ENCODE peak calls at places on chromosomes 7 and 10, in nine cellular contexts. D, W, O, E, Z, R, F, B and M are unnamed samples.

GRCh38 chr10:131701131-131701947 is 199.5 kb upstream of the PPP2R2D start:
- DNase-seq in W (no peak), B (no peak), R (no peak), F (no peak), Z (no peak), D (no peak), O (no peak), E (no peak), M (no peak)

GRCh38 chr7:91266067-91266930 is 2.1 kb downstream of the FZD1 start:
- DNase-seq in E (peak), W (no peak), O (peak), B (peak), R (no peak), Z (peak), F (peak), D (no peak), M (no peak)

GRCh38 chr10:71635251-71635866 is 84.2 kb downstream of the C10orf105 start:
- DNase-seq in Z (peak), R (no peak), W (no peak), B (no peak), E (no peak), D (no peak), O (no peak), F (no peak), M (no peak)

GRCh38 chr7:105837765-105838241 is 38.6 kb downstream of the ATXN7L1 start:
- DNase-seq in R (no peak), D (peak), W (no peak), B (no peak), E (no peak), Z (no peak), O (no peak), F (no peak), M (no peak)

GRCh38 chr10:106083572-106083971 is 1080.9 kb downstream of the SORCS1 start:
- DNase-seq in F (no peak), D (no peak), E (no peak), R (no peak), W (no peak), O (no peak), B (no peak), Z (no peak), M (no peak)

GRCh38 chr10:3868274-3868669 is 83.3 kb upstream of the KLF6 start:
- DNase-seq in R (no peak), B (no peak), D (no peak), O (no peak), E (no peak), F (no peak), W (no peak), Z (no peak), M (no peak)

GRCh38 chr7:41942468-41943097 is 239.7 kb upstream of the INHBA start:
- DNase-seq in R (peak), Z (peak), B (peak), E (no peak), O (peak), D (no peak), W (no peak), F (no peak), M (no peak)

GRCh38 chr7:930975-931758 is 23.3 kb downstream of the ADAP1 start:
- DNase-seq in D (no peak), B (no peak), O (no peak), F (peak), W (no peak), E (no peak), Z (no peak), R (no peak), M (no peak)

GRCh38 chr7:50962281-50962883 is 179.7 kb upstream of the GRB10 start:
- DNase-seq in B (no peak), O (no peak), E (no peak), Z (no peak), R (no peak), W (no peak), F (no peak), D (no peak), M (no peak)

GRCh38 chr10:11478807-11479206 is 132.6 kb downstream of the USP6NL start:
- DNase-seq in W (no peak), F (no peak), D (no peak), E (no peak), Z (no peak), B (no peak), R (no peak), O (peak), M (no peak)

GRCh38 chr10:102546606-102547310 is 43.0 kb downstream of the SUFU start:
- DNase-seq in F (no peak), D (no peak), Z (no peak), R (no peak), B (peak), O (peak), E (no peak), W (no peak), M (no peak)

GRCh38 chr7:21261627-21262564 is 166.0 kb upstream of the SP4 start:
- DNase-seq in W (peak), B (peak), F (no peak), D (no peak), E (no peak), O (peak), R (peak), Z (peak), M (no peak)

GRCh38 chr7:92244803-92245486 is 769 bp downstream of the KRIT1 start:
- DNase-seq in D (no peak), F (no peak), O (peak), W (no peak), B (peak), R (peak), E (no peak), Z (no peak), M (no peak)

GRCh38 chr7:54992876-54993490 is 25.8 kb upstream of the EGFR start:
- DNase-seq in F (no peak), O (peak), B (peak), W (no peak), R (no peak), Z (no peak), E (no peak), D (no peak), M (no peak)

GRCh38 chr10:95133016-95133752 is 60.9 kb upstream of the ACSM6 start:
- DNase-seq in F (peak), D (peak), R (peak), O (peak), W (peak), Z (peak), E (peak), B (peak), M (peak)

GRCh38 chr7:115844857-115845256 is 185.7 kb downstream of the TFEC start:
- DNase-seq in B (peak), D (no peak), O (peak), F (no peak), Z (no peak), R (no peak), W (no peak), E (no peak), M (no peak)

GRCh38 chr7:137606061-137606674 is 240.6 kb downstream of the DGKI start:
- DNase-seq in E (no peak), B (peak), F (no peak), W (no peak), R (peak), Z (no peak), D (no peak), O (peak), M (no peak)

GRCh38 chr10:29057712-29058426 is 231.0 kb upstream of the LYZL1 start:
- DNase-seq in Z (no peak), E (no peak), B (peak), F (no peak), R (peak), W (no peak), D (no peak), O (peak), M (no peak)

GRCh38 chr7:75966209-75966961 is 28.0 kb downstream of the TMEM120A start:
- DNase-seq in F (peak), W (no peak), B (peak), Z (peak), O (peak), E (peak), D (peak), R (no peak), M (peak)

GRCh38 chr7:13988011-13988410 is 1.5 kb downstream of the ETV1 start:
- DNase-seq in Z (no peak), D (no peak), B (peak), R (peak), E (no peak), W (no peak), F (no peak), O (peak), M (no peak)

GRCh38 chr7:33870120-33870519 is 35.2 kb upstream of the BMPER start:
- DNase-seq in B (no peak), F (no peak), W (no peak), Z (no peak), E (no peak), D (no peak), R (no peak), O (no peak), M (no peak)

GRCh38 chr10:113111900-113112853 is 162.1 kb downstream of the TCF7L2 start:
- DNase-seq in R (no peak), Z (no peak), D (peak), W (no peak), B (peak), O (peak), F (no peak), E (peak), M (peak)

DNA sequence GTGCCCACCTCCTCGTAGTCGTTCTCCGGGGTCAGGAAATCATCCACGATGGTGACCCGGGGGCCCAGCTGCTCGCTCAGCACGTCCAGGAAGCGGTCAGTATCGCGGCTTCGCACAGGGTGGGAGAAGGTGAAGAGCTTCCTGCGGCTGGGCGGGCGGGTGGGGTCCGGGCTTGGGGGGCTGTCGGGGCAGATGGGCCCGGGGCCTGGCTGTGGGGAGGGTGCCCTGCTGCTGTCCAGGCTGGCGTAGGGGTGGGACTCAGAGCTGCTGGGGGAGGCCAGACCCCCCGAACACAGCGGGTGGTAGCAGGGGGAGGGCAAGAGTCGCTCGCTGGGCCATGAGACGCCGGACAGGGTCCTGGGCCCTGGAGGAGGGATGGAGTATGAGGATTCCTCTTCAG is 42.3 kb downstream of the GRID2IP start:
- DNase-seq in O (no peak), D (no peak), R (no peak), Z (no peak), B (no peak), F (no peak), W (no peak), E (no peak), M (no peak)
- H3K27ac ChIP-seq in O (no peak), D (no peak), R (no peak), Z (no peak), B (no peak), F (no peak), W (no peak), E (no peak), M (no peak)

GRCh38 chr10:78772486-78772885 is 296.3 kb upstream of the ZMIZ1 start:
- DNase-seq in R (no peak), F (peak), D (no peak), B (no peak), E (no peak), W (no peak), O (no peak), Z (no peak), M (no peak)
- H3K27ac ChIP-seq in R (no peak), F (peak), D (no peak), B (no peak), E (no peak), W (no peak), O (no peak), Z (no peak), M (peak)

DNA sequence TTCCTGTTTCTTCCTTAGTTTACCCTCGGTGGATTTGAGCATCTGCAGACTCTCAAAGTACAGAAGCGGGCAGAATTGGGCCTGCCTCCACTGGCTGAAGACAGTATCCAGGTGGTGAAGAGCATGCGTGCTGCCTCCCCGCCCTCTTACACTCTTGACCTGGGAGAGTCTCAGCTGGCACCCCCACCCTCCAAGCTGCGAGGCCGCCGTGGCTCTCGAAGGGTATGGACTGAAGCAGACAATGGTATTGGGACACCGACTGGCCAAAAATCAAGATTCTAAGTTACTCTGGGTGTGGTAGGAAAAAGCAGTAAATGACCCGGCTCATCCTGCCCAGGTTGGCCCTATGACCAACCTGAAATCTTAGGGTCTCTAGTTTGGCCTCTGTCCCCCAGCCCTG is 22.2 kb downstream of the STRIP2 start:
- DNase-seq in R (no peak), E (no peak), Z (no peak), D (no peak), W (no peak), B (no peak), O (no peak), F (no peak), M (no peak)
- H3K27ac ChIP-seq in R (no peak), E (no peak), Z (no peak), D (no peak), W (no peak), B (no peak), O (no peak), F (no peak), M (no peak)

GRCh38 chr10:103706760-103707159 is 148.6 kb downstream of the SH3PXD2A start:
- DNase-seq in W (no peak), B (no peak), Z (no peak), E (no peak), D (no peak), F (no peak), O (no peak), R (no peak), M (no peak)

GRCh38 chr10:103707956-103708626 is 147.3 kb downstream of the SH3PXD2A start:
- DNase-seq in R (no peak), F (no peak), D (no peak), B (no peak), Z (no peak), O (no peak), W (no peak), E (no peak), M (no peak)

GRCh38 chr10:103709341-103709920 is 145.9 kb downstream of the SH3PXD2A start:
- DNase-seq in F (no peak), R (no peak), B (peak), O (peak), E (no peak), Z (no peak), D (no peak), W (no peak), M (no peak)

GRCh38 chr10:103710490-103710889 is 144.9 kb downstream of the SH3PXD2A start:
- DNase-seq in O (no peak), B (no peak), F (no peak), E (no peak), Z (no peak), R (no peak), D (no peak), W (no peak), M (no peak)

GRCh38 chr10:103708627-103709288 is 146.6 kb downstream of the SH3PXD2A start:
- DNase-seq in B (no peak), F (no peak), R (no peak), W (no peak), Z (no peak), D (no peak), O (no peak), E (no peak), M (no peak)
- H3K27ac ChIP-seq in B (no peak), F (no peak), R (no peak), W (no peak), Z (no peak), D (no peak), O (no peak), E (no peak), M (no peak)

DNA sequence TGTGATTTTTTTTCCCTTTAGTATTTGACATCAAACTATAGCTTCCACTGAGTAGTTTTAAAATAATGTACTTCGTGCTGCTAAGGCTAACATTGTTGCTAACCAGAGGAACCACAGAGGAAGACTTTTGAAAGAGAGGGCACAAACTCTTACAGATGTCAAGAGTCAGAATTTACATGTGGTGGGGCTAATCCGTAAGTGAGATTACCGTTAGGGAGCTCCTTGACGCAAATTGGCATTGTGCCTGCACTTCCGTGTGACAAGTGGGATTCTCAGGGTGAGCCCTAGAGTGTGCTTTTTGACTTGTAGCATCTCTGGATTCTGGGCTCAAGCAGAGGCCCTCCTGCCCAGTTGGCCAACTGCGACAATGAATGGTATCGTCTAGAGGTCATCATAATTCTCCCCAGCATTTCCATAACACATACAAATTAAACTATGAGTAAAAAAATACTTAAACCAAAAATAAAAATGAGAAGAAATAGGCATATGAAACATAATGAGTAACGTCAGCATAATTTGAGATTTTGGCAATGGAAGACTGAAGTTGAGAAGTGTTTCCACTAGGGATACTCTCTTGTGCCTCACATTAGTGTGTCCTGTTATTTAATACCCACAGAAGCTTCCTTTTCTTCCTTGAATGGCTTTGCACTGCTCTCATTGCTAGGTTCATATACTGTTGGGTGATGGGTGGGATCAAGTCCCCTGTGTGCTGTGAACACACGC is 164.0 kb downstream of the SDK1 start:
- DNase-seq in O (no peak), Z (no peak), B (no peak), R (no peak), F (no peak), W (peak), D (no peak), E (no peak), M (no peak)
- H3K27ac ChIP-seq in O (no peak), Z (no peak), B (no peak), R (no peak), F (no peak), W (no peak), D (no peak), E (no peak), M (no peak)

GRCh38 chr10:75611972-75612331 is 180.5 kb downstream of the LRMDA start:
- DNase-seq in E (no peak), W (no peak), B (no peak), O (no peak), F (no peak), Z (no peak), D (no peak), R (no peak), M (no peak)
- H3K27ac ChIP-seq in E (no peak), W (no peak), B (no peak), O (no peak), F (no peak), Z (no peak), D (no peak), R (no peak), M (peak)

GRCh38 chr10:59375990-59376389 is 13.6 kb upstream of the FAM13C start:
- DNase-seq in B (peak), W (no peak), O (peak), D (no peak), F (no peak), E (no peak), R (no peak), Z (no peak), M (no peak)
- H3K27ac ChIP-seq in B (no peak), W (no peak), O (no peak), D (no peak), F (no peak), E (no peak), R (no peak), Z (no peak), M (no peak)

GRCh38 chr10:92552310-92552709 is 21.6 kb downstream of the IDE start:
- DNase-seq in O (no peak), D (no peak), F (no peak), Z (no peak), W (no peak), E (no peak), B (no peak), R (no peak), M (no peak)

GRCh38 chr10:92544296-92544695 is 29.6 kb downstream of the IDE start:
- DNase-seq in D (no peak), B (peak), F (no peak), W (no peak), E (no peak), Z (no peak), R (peak), O (no peak), M (no peak)

GRCh38 chr10:92545556-92545955 is 28.3 kb downstream of the IDE start:
- DNase-seq in R (no peak), B (no peak), W (no peak), F (no peak), O (no peak), D (no peak), E (no peak), Z (no peak), M (no peak)

GRCh38 chr10:92550924-92551323 is 23.0 kb downstream of the IDE start:
- DNase-seq in E (no peak), Z (no peak), D (no peak), R (no peak), B (no peak), O (no peak), F (no peak), W (no peak), M (no peak)

GRCh38 chr10:92547676-92548075 is 26.2 kb downstream of the IDE start:
- DNase-seq in B (no peak), O (no peak), D (no peak), Z (no peak), R (no peak), E (no peak), W (no peak), F (no peak), M (no peak)
- H3K27ac ChIP-seq in B (no peak), O (no peak), D (no peak), Z (no peak), R (no peak), E (no peak), W (no peak), F (no peak), M (no peak)

GRCh38 chr10:78316451-78316931 is 282.8 kb downstream of the RPS24 start:
- DNase-seq in F (no peak), Z (peak), W (no peak), B (peak), E (peak), O (peak), D (no peak), R (no peak), M (no peak)
- H3K27ac ChIP-seq in F (peak), Z (no peak), W (no peak), B (no peak), E (peak), O (no peak), D (no peak), R (no peak), M (peak)